ENCODE peak calls at places on chromosomes 3 and 15, in six cellular contexts. One of them, this sample, is unnamed.

GRCh38 chr3:169083126-169083525 is 580.4 kb downstream of the MECOM start:
- DNase-seq in renal cortical epithelial cell: no peak
- DNase-seq in left kidney: no peak
- DNase-seq in ecto neural progenitor cell: no peak
- DNase-seq in NCI-H460: no peak
- DNase-seq in activated naive CD4-positive, alpha-beta T cell treated with anti-CD3 and anti-CD28 coated beads, Interleukin-2, amount 50 U/mL, for 16 hours: no peak
- DNase-seq in this sample: no peak

GRCh38 chr15:74482661-74483060 is 21.7 kb upstream of the UBL7 start:
- DNase-seq in renal cortical epithelial cell: no peak
- DNase-seq in left kidney: no peak
- DNase-seq in ecto neural progenitor cell: no peak
- DNase-seq in NCI-H460: no peak
- DNase-seq in activated naive CD4-positive, alpha-beta T cell treated with anti-CD3 and anti-CD28 coated beads, Interleukin-2, amount 50 U/mL, for 16 hours: no peak
- DNase-seq in this sample: no peak

GRCh38 chr3:60954049-60954448 is 297.2 kb downstream of the FHIT start:
- DNase-seq in renal cortical epithelial cell: peak
- DNase-seq in left kidney: peak
- DNase-seq in ecto neural progenitor cell: no peak
- DNase-seq in NCI-H460: no peak
- DNase-seq in activated naive CD4-positive, alpha-beta T cell treated with anti-CD3 and anti-CD28 coated beads, Interleukin-2, amount 50 U/mL, for 16 hours: no peak
- DNase-seq in this sample: no peak

GRCh38 chr3:191307341-191307740 is 21.9 kb upstream of the CCDC50 start:
- DNase-seq in renal cortical epithelial cell: no peak
- DNase-seq in left kidney: no peak
- DNase-seq in ecto neural progenitor cell: no peak
- DNase-seq in NCI-H460: no peak
- DNase-seq in activated naive CD4-positive, alpha-beta T cell treated with anti-CD3 and anti-CD28 coated beads, Interleukin-2, amount 50 U/mL, for 16 hours: no peak
- DNase-seq in this sample: no peak

GRCh38 chr3:110858549-110858948 is 213.1 kb upstream of the NECTIN3 start:
- DNase-seq in renal cortical epithelial cell: no peak
- DNase-seq in left kidney: peak
- DNase-seq in ecto neural progenitor cell: no peak
- DNase-seq in NCI-H460: no peak
- DNase-seq in activated naive CD4-positive, alpha-beta T cell treated with anti-CD3 and anti-CD28 coated beads, Interleukin-2, amount 50 U/mL, for 16 hours: no peak
- DNase-seq in this sample: no peak

GRCh38 chr3:64988188-64988587 is 300.4 kb upstream of the ADAMTS9 start:
- DNase-seq in renal cortical epithelial cell: peak
- DNase-seq in left kidney: no peak
- DNase-seq in ecto neural progenitor cell: no peak
- DNase-seq in NCI-H460: no peak
- DNase-seq in activated naive CD4-positive, alpha-beta T cell treated with anti-CD3 and anti-CD28 coated beads, Interleukin-2, amount 50 U/mL, for 16 hours: no peak
- DNase-seq in this sample: peak

GRCh38 chr15:88586401-88587162 is 34.6 kb upstream of the AEN start:
- DNase-seq in renal cortical epithelial cell: peak
- DNase-seq in left kidney: peak
- DNase-seq in ecto neural progenitor cell: no peak
- DNase-seq in NCI-H460: no peak
- DNase-seq in activated naive CD4-positive, alpha-beta T cell treated with anti-CD3 and anti-CD28 coated beads, Interleukin-2, amount 50 U/mL, for 16 hours: no peak
- DNase-seq in this sample: no peak

GRCh38 chr3:108453541-108454057 is 56.8 kb downstream of the MYH15 start:
- DNase-seq in renal cortical epithelial cell: no peak
- DNase-seq in left kidney: no peak
- DNase-seq in ecto neural progenitor cell: no peak
- DNase-seq in NCI-H460: no peak
- DNase-seq in activated naive CD4-positive, alpha-beta T cell treated with anti-CD3 and anti-CD28 coated beads, Interleukin-2, amount 50 U/mL, for 16 hours: no peak
- DNase-seq in this sample: no peak

GRCh38 chr15:30905821-30906220 is 2.1 kb downstream of the FAN1 start:
- DNase-seq in renal cortical epithelial cell: peak
- DNase-seq in left kidney: peak
- DNase-seq in ecto neural progenitor cell: no peak
- DNase-seq in NCI-H460: no peak
- DNase-seq in activated naive CD4-positive, alpha-beta T cell treated with anti-CD3 and anti-CD28 coated beads, Interleukin-2, amount 50 U/mL, for 16 hours: no peak
- DNase-seq in this sample: no peak

GRCh38 chr3:139202226-139202958 is 141.4 kb upstream of the MRPS22 start:
- DNase-seq in renal cortical epithelial cell: peak
- DNase-seq in left kidney: peak
- DNase-seq in ecto neural progenitor cell: peak
- DNase-seq in NCI-H460: no peak
- DNase-seq in activated naive CD4-positive, alpha-beta T cell treated with anti-CD3 and anti-CD28 coated beads, Interleukin-2, amount 50 U/mL, for 16 hours: no peak
- DNase-seq in this sample: peak

GRCh38 chr15:66905954-66906353 is 159.4 kb upstream of the SMAD3 start:
- DNase-seq in renal cortical epithelial cell: no peak
- DNase-seq in left kidney: no peak
- DNase-seq in ecto neural progenitor cell: no peak
- DNase-seq in NCI-H460: no peak
- DNase-seq in activated naive CD4-positive, alpha-beta T cell treated with anti-CD3 and anti-CD28 coated beads, Interleukin-2, amount 50 U/mL, for 16 hours: no peak
- DNase-seq in this sample: no peak

This sample was measured in epithelial cell of proximal tubule.